ENCODE peak calls at places on chromosome 1, in five cellular contexts. D, P, H, Y and Q are unnamed samples.

GRCh38 chr1:235702412-235702811 is 52.8 kb upstream of the GNG4 start:
- DNase-seq in D (no peak), P (no peak), H (no peak), Y (no peak), Q (no peak)

GRCh38 chr1:25030674-25031589 is 100.9 kb upstream of the RUNX3 start:
- DNase-seq in D (peak; percentile 19), P (peak; percentile 15), H (peak; percentile 9), Y (no peak), Q (no peak)

GRCh38 chr1:77407738-77408375 is 126.0 kb downstream of the AK5 start:
- DNase-seq in D (no peak), P (peak; percentile 67), H (no peak), Y (no peak), Q (no peak)

GRCh38 chr1:31476891-31477846 is 64.2 kb downstream of the SERINC2 start:
- DNase-seq in D (no peak), P (peak; percentile 28), H (peak; percentile 16), Y (no peak), Q (no peak)

GRCh38 chr1:32349211-32349708 is 13.0 kb downstream of the FAM229A start:
- DNase-seq in D (peak; percentile 71), P (peak; percentile 62), H (no peak), Y (no peak), Q (no peak)

GRCh38 chr1:230186003-230186863 is 119.2 kb downstream of the GALNT2 start:
- DNase-seq in D (peak; percentile 77), P (peak; percentile 83), H (peak; percentile 71), Y (no peak), Q (peak; percentile 54)

GRCh38 chr1:3017440-3018050 is 3.7 kb upstream of the ACTRT2 start:
- DNase-seq in D (no peak), P (no peak), H (no peak), Y (no peak), Q (no peak)

GRCh38 chr1:55007626-55008025 is 8.9 kb downstream of the BSND start:
- DNase-seq in D (peak; percentile 73), P (peak; percentile 84), H (no peak), Y (peak; percentile 39), Q (no peak)

GRCh38 chr1:34865573-34865972 is 6.0 kb upstream of the SMIM12 start:
- DNase-seq in D (no peak), P (no peak), H (no peak), Y (no peak), Q (no peak)

GRCh38 chr1:110879758-110880606 is 7.0 kb downstream of the CD53 start:
- DNase-seq in D (no peak), P (no peak), H (no peak), Y (no peak), Q (peak; percentile 12)

GRCh38 chr1:119510046-119510445 is 3.0 kb downstream of the HSD3B1 start:
- DNase-seq in D (no peak), P (no peak), H (no peak), Y (no peak), Q (no peak)

GRCh38 chr1:21868941-21869454 is 56.9 kb downstream of the LDLRAD2 start:
- DNase-seq in D (no peak), P (no peak), H (no peak), Y (no peak), Q (no peak)

GRCh38 chr1:61399192-61399591 is 316.8 kb downstream of the NFIA start:
- DNase-seq in D (no peak), P (no peak), H (no peak), Y (no peak), Q (no peak)

GRCh38 chr1:230005040-230005439 is 62.0 kb upstream of the GALNT2 start:
- DNase-seq in D (no peak), P (no peak), H (no peak), Y (no peak), Q (no peak)

GRCh38 chr1:208004851-208005250 is 93.9 kb upstream of the CD34 start:
- DNase-seq in D (no peak), P (peak; percentile 52), H (no peak), Y (no peak), Q (no peak)

GRCh38 chr1:68291763-68292384 is 59.6 kb upstream of the WLS start:
- DNase-seq in D (no peak), P (no peak), H (no peak), Y (no peak), Q (no peak)

GRCh38 chr1:217134857-217135568 is 411.8 kb upstream of the ESRRG start:
- DNase-seq in D (no peak), P (no peak), H (peak; percentile 20), Y (no peak), Q (no peak)

GRCh38 chr1:156641761-156642264 is at the start of gene BCAN:
- DNase-seq in D (no peak), P (no peak), H (no peak), Y (no peak), Q (no peak)

GRCh38 chr1:15008783-15009709 is 144.5 kb upstream of the TMEM51 start:
- DNase-seq in D (no peak), P (no peak), H (no peak), Y (no peak), Q (no peak)

GRCh38 chr1:16021681-16022080 is at the start of gene CLCNKA:
- DNase-seq in D (no peak), P (no peak), H (no peak), Y (no peak), Q (no peak)

GRCh38 chr1:180188103-180188506 is 33.4 kb downstream of the QSOX1 start:
- DNase-seq in D (peak; percentile 51), P (peak; percentile 44), H (peak; percentile 79), Y (no peak), Q (peak; percentile 70)